ENCODE peak calls at places on chromosomes 1 and 21, in seven cellular contexts. One of them, this sample, is unnamed.

GRCh38 chr1:25912076-25912831 is 6.0 kb upstream of the STMN1 start:
- DNase-seq in Panc1: no peak
- DNase-seq in ascending aorta: no peak
- DNase-seq in cardiac muscle cell: peak; percentile 67
- DNase-seq in testis: no peak
- DNase-seq in psoas muscle: no peak
- DNase-seq in gastrocnemius medialis: no peak
- DNase-seq in this sample: peak; percentile 91

GRCh38 chr1:17488977-17489739 is 49.7 kb upstream of the RCC2 start:
- DNase-seq in Panc1: no peak
- DNase-seq in ascending aorta: no peak
- DNase-seq in cardiac muscle cell: peak; percentile 79
- DNase-seq in testis: no peak
- DNase-seq in psoas muscle: no peak
- DNase-seq in gastrocnemius medialis: no peak
- DNase-seq in this sample: no peak

GRCh38 chr1:190908691-190909090 is 431.0 kb upstream of the BRINP3 start:
- DNase-seq in Panc1: no peak
- DNase-seq in ascending aorta: no peak
- DNase-seq in cardiac muscle cell: peak; percentile 21
- DNase-seq in testis: no peak
- DNase-seq in psoas muscle: no peak
- DNase-seq in gastrocnemius medialis: no peak
- DNase-seq in this sample: no peak

GRCh38 chr1:161196521-161197451 is 2.1 kb downstream of the ADAMTS4 start:
- DNase-seq in Panc1: no peak
- DNase-seq in ascending aorta: no peak
- DNase-seq in cardiac muscle cell: peak; percentile 91
- DNase-seq in testis: peak; percentile 43
- DNase-seq in psoas muscle: peak; percentile 70
- DNase-seq in gastrocnemius medialis: no peak
- DNase-seq in this sample: no peak

GRCh38 chr1:213162338-213162737 is 111.3 kb downstream of the RPS6KC1 start:
- DNase-seq in Panc1: no peak
- DNase-seq in ascending aorta: peak; percentile 67
- DNase-seq in cardiac muscle cell: peak; percentile 85
- DNase-seq in testis: no peak
- DNase-seq in psoas muscle: no peak
- DNase-seq in gastrocnemius medialis: no peak
- DNase-seq in this sample: no peak

GRCh38 chr1:54519709-54520108 is 28.3 kb upstream of the ACOT11 start:
- DNase-seq in Panc1: no peak
- DNase-seq in ascending aorta: no peak
- DNase-seq in cardiac muscle cell: no peak
- DNase-seq in testis: no peak
- DNase-seq in psoas muscle: no peak
- DNase-seq in gastrocnemius medialis: no peak
- DNase-seq in this sample: no peak

GRCh38 chr1:109807822-109808680 is 44.3 kb upstream of the EPS8L3 start:
- DNase-seq in Panc1: no peak
- DNase-seq in ascending aorta: peak; percentile 63
- DNase-seq in cardiac muscle cell: no peak
- DNase-seq in testis: no peak
- DNase-seq in psoas muscle: peak; percentile 23
- DNase-seq in gastrocnemius medialis: no peak
- DNase-seq in this sample: peak; percentile 25

GRCh38 chr1:94022471-94023189 is 98.3 kb downstream of the ABCA4 start:
- DNase-seq in Panc1: peak; percentile 60
- DNase-seq in ascending aorta: peak; percentile 76
- DNase-seq in cardiac muscle cell: peak; percentile 94
- DNase-seq in testis: no peak
- DNase-seq in psoas muscle: no peak
- DNase-seq in gastrocnemius medialis: no peak
- DNase-seq in this sample: peak; percentile 45

GRCh38 chr1:175493999-175494336 is 249.4 kb downstream of the TNR start:
- DNase-seq in Panc1: no peak
- DNase-seq in ascending aorta: no peak
- DNase-seq in cardiac muscle cell: no peak
- DNase-seq in testis: no peak
- DNase-seq in psoas muscle: no peak
- DNase-seq in gastrocnemius medialis: no peak
- DNase-seq in this sample: no peak

GRCh38 chr1:14958249-14959215 is 195.0 kb upstream of the TMEM51 start:
- DNase-seq in Panc1: no peak
- DNase-seq in ascending aorta: no peak
- DNase-seq in cardiac muscle cell: no peak
- DNase-seq in testis: no peak
- DNase-seq in psoas muscle: no peak
- DNase-seq in gastrocnemius medialis: no peak
- DNase-seq in this sample: no peak

GRCh38 chr1:65979145-65979544 is 186.4 kb downstream of the PDE4B start:
- DNase-seq in Panc1: no peak
- DNase-seq in ascending aorta: no peak
- DNase-seq in cardiac muscle cell: peak; percentile 90
- DNase-seq in testis: peak; percentile 74
- DNase-seq in psoas muscle: no peak
- DNase-seq in gastrocnemius medialis: no peak
- DNase-seq in this sample: no peak

GRCh38 chr1:214901718-214902117 is 180.8 kb upstream of the KCNK2 start:
- DNase-seq in Panc1: no peak
- DNase-seq in ascending aorta: no peak
- DNase-seq in cardiac muscle cell: peak; percentile 18
- DNase-seq in testis: no peak
- DNase-seq in psoas muscle: no peak
- DNase-seq in gastrocnemius medialis: no peak
- DNase-seq in this sample: peak; percentile 82

GRCh38 chr1:207076181-207076949 is 12.3 kb upstream of the C4BPB start:
- DNase-seq in Panc1: no peak
- DNase-seq in ascending aorta: no peak
- DNase-seq in cardiac muscle cell: peak; percentile 9
- DNase-seq in testis: no peak
- DNase-seq in psoas muscle: no peak
- DNase-seq in gastrocnemius medialis: no peak
- DNase-seq in this sample: no peak

GRCh38 chr1:45101947-45102346 is 89.9 kb downstream of the UROD start:
- DNase-seq in Panc1: no peak
- DNase-seq in ascending aorta: no peak
- DNase-seq in cardiac muscle cell: no peak
- DNase-seq in testis: no peak
- DNase-seq in psoas muscle: no peak
- DNase-seq in gastrocnemius medialis: no peak
- DNase-seq in this sample: no peak

GRCh38 chr1:78549366-78549765 is 58.6 kb downstream of the PTGFR start:
- DNase-seq in Panc1: no peak
- DNase-seq in ascending aorta: no peak
- DNase-seq in cardiac muscle cell: no peak
- DNase-seq in testis: no peak
- DNase-seq in psoas muscle: no peak
- DNase-seq in gastrocnemius medialis: no peak
- DNase-seq in this sample: no peak

GRCh38 chr1:181089017-181089776 is 697 bp downstream of the IER5 start:
- DNase-seq in Panc1: no peak
- DNase-seq in ascending aorta: peak; percentile 72
- DNase-seq in cardiac muscle cell: no peak
- DNase-seq in testis: no peak
- DNase-seq in psoas muscle: peak; percentile 76
- DNase-seq in gastrocnemius medialis: no peak
- DNase-seq in this sample: no peak

GRCh38 chr21:46418265-46418946 is 40.3 kb upstream of the DIP2A start:
- DNase-seq in Panc1: no peak
- DNase-seq in ascending aorta: no peak
- DNase-seq in cardiac muscle cell: no peak
- DNase-seq in testis: no peak
- DNase-seq in psoas muscle: peak; percentile 51
- DNase-seq in gastrocnemius medialis: no peak
- DNase-seq in this sample: no peak

GRCh38 chr1:95023399-95024050 is 49.2 kb downstream of the ALG14 start:
- DNase-seq in Panc1: no peak
- DNase-seq in ascending aorta: no peak
- DNase-seq in cardiac muscle cell: peak; percentile 82
- DNase-seq in testis: no peak
- DNase-seq in psoas muscle: no peak
- DNase-seq in gastrocnemius medialis: no peak
- DNase-seq in this sample: no peak

GRCh38 chr1:109643385-109644230 is 12.3 kb upstream of the GSTM4 start:
- DNase-seq in Panc1: no peak
- DNase-seq in ascending aorta: peak; percentile 90
- DNase-seq in cardiac muscle cell: peak; percentile 80
- DNase-seq in testis: peak; percentile 87
- DNase-seq in psoas muscle: peak; percentile 93
- DNase-seq in gastrocnemius medialis: peak; percentile 60
- DNase-seq in this sample: no peak

GRCh38 chr1:54332781-54333585 is 73.2 kb downstream of the SSBP3 start:
- DNase-seq in Panc1: no peak
- DNase-seq in ascending aorta: no peak
- DNase-seq in cardiac muscle cell: no peak
- DNase-seq in testis: peak; percentile 46
- DNase-seq in psoas muscle: no peak
- DNase-seq in gastrocnemius medialis: no peak
- DNase-seq in this sample: no peak

GRCh38 chr1:101769520-101769919 is 227.2 kb downstream of the OLFM3 start:
- DNase-seq in Panc1: no peak
- DNase-seq in ascending aorta: no peak
- DNase-seq in cardiac muscle cell: peak; percentile 12
- DNase-seq in testis: no peak
- DNase-seq in psoas muscle: no peak
- DNase-seq in gastrocnemius medialis: no peak
- DNase-seq in this sample: no peak

GRCh38 chr1:56911098-56911497 is 54.7 kb downstream of the C8B start:
- DNase-seq in Panc1: no peak
- DNase-seq in ascending aorta: no peak
- DNase-seq in cardiac muscle cell: no peak
- DNase-seq in testis: no peak
- DNase-seq in psoas muscle: no peak
- DNase-seq in gastrocnemius medialis: no peak
- DNase-seq in this sample: peak; percentile 54

GRCh38 chr21:15839601-15840000 is 109.8 kb downstream of the USP25 start:
- DNase-seq in Panc1: no peak
- DNase-seq in ascending aorta: no peak
- DNase-seq in cardiac muscle cell: peak; percentile 35
- DNase-seq in testis: no peak
- DNase-seq in psoas muscle: no peak
- DNase-seq in gastrocnemius medialis: no peak
- DNase-seq in this sample: no peak

GRCh38 chr1:156623946-156624813 is 5.0 kb downstream of the HAPLN2 start:
- DNase-seq in Panc1: no peak
- DNase-seq in ascending aorta: peak; percentile 71
- DNase-seq in cardiac muscle cell: peak; percentile 59
- DNase-seq in testis: peak; percentile 73
- DNase-seq in psoas muscle: peak; percentile 70
- DNase-seq in gastrocnemius medialis: no peak
- DNase-seq in this sample: no peak
- TF ChIP-seq CTCF in Panc1: peak; percentile 85
- TF ChIP-seq CTCF in ascending aorta: peak; percentile 42
- TF ChIP-seq CTCF in cardiac muscle cell: peak; percentile 49
- TF ChIP-seq CTCF in testis: no peak
- TF ChIP-seq CTCF in psoas muscle: peak; percentile 22
- TF ChIP-seq CTCF in gastrocnemius medialis: no peak
- TF ChIP-seq CTCF in this sample: peak; percentile 57

DNA sequence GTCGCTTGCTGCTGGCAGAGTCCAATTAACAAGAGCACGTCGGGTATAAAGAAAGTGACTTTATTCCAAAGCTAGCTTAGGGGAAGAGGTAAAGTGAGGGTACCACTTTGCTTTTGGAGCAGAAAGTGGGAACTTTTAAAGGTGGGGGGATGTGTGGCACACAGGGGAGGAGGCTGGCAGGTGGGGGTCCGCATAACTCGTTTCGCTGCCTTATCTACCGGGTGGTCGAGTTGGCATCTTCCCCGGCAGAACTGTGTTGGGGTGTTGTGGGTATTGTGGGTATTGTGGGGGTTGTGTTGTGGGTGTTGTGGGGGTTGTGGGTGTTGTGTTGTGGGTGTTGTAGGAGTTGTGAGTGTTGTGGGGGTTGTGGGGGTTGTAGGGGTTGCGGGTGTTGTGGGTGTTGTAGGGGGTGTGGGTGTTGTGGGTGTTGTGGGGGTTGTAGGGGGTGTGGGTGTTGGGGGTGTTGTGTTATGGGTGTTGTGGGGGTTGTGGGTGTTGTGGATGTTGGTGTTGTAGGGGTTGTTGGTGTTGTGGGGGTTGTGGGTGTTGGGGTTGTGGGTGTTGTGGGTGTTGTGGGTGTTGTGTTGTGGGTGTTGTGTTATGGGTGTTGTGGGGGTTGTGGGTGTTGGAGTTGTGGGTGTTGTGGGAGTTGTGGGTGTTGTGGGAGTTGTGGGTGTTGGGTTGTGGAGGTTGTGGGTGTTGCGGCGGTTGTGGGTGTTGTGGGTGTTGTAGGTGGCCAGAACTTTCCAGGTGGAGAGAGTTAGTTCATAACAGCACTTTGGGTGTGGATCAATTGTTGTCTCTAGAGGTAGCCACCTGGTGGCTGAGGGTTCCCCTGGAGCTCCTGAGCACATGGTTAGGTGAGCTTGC is 52.7 kb downstream of the AGPAT3 start:
- DNase-seq in Panc1: peak; percentile 5
- DNase-seq in ascending aorta: no peak
- DNase-seq in cardiac muscle cell: no peak
- DNase-seq in testis: no peak
- DNase-seq in psoas muscle: no peak
- DNase-seq in gastrocnemius medialis: no peak
- DNase-seq in this sample: no peak
- H3K4me1 ChIP-seq in Panc1: no peaks in the 10 kb centered on the region
- H3K4me1 ChIP-seq in ascending aorta: no peaks in the 10 kb centered on the region
- H3K4me1 ChIP-seq in cardiac muscle cell: peaks cover 16% of the 10 kb centered on the region
- H3K4me1 ChIP-seq in testis: no peaks in the 10 kb centered on the region
- H3K4me1 ChIP-seq in psoas muscle: peaks cover 71% of the 10 kb centered on the region
- H3K4me1 ChIP-seq in gastrocnemius medialis: peaks cover 70% of the 10 kb centered on the region
- H3K4me1 ChIP-seq in this sample: peaks cover 3% of the 10 kb centered on the region

GRCh38 chr1:20398744-20399143 is 87.3 kb downstream of the CAMK2N1 start:
- DNase-seq in Panc1: no peak
- DNase-seq in ascending aorta: no peak
- DNase-seq in cardiac muscle cell: no peak
- DNase-seq in testis: no peak
- DNase-seq in psoas muscle: no peak
- DNase-seq in gastrocnemius medialis: no peak
- DNase-seq in this sample: no peak
- H3K27me3 ChIP-seq in Panc1: peaks cover 8% of the 10 kb centered on the region
- H3K27me3 ChIP-seq in ascending aorta: no peaks in the 10 kb centered on the region
- H3K27me3 ChIP-seq in cardiac muscle cell: peaks cover 95% of the 10 kb centered on the region
- H3K27me3 ChIP-seq in testis: no peaks in the 10 kb centered on the region
- H3K27me3 ChIP-seq in psoas muscle: peaks cover 7% of the 10 kb centered on the region
- H3K27me3 ChIP-seq in gastrocnemius medialis: peaks cover 11% of the 10 kb centered on the region
- H3K27me3 ChIP-seq in this sample: peaks cover 60% of the 10 kb centered on the region

DNA sequence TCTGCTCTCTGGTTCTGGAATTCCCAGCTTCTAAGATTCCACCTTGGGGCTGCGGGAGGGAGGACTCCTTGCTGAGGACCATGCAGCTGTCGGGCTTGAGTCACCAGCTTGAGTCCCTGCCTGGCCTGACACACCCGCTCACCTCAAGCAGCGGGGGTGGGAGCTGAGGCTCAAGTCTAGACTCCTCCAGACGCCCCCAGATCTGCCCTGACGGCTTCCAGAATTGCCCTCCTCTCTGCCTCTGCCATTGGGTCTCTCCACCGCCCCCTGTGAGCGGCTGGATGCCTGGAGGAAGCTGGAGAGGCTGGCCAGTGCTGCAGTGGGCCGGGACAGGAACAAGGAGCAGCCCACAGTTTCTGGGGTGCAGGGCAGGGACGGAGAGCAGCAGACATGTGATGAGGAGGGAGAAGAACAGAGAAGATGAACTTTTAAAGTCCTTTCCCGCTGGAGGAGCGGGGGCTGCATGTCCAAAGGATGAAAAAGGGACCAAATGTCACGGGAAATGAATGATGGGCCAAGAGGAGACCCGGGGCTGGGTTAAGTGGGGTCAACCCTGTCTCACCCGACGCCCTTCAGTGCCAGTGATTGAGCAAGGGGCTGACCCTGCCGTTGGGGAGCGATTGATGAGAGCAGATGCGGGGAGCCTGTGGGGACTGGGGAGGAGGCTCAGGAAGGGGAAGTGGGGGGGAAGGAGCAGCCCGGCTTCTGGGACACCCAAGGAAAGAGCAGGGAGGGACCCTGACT is 13.5 kb downstream of the CRABP2 start:
- DNase-seq in Panc1: no peak
- DNase-seq in ascending aorta: no peak
- DNase-seq in cardiac muscle cell: no peak
- DNase-seq in testis: no peak
- DNase-seq in psoas muscle: no peak
- DNase-seq in gastrocnemius medialis: no peak
- DNase-seq in this sample: peak; percentile 73
- TF ChIP-seq CTCF in Panc1: no peak
- TF ChIP-seq CTCF in ascending aorta: no peak
- TF ChIP-seq CTCF in cardiac muscle cell: peak; percentile 30
- TF ChIP-seq CTCF in testis: no peak
- TF ChIP-seq CTCF in psoas muscle: no peak
- TF ChIP-seq CTCF in gastrocnemius medialis: no peak
- TF ChIP-seq CTCF in this sample: no peak